ENCODE peak calls at places on chromosome 5, in ten cellular contexts. P, D, R, A, Q, E, M, B, X and T are unnamed samples.

GRCh38 chr5:160508780-160509361 is 87.2 kb downstream of the PTTG1 start:
- DNase-seq in P (peak), D (no peak), R (peak), A (peak), Q (no peak), E (peak), M (peak), B (peak), X (peak), T (no peak)

GRCh38 chr5:50580506-50580905 is 85.9 kb upstream of the PARP8 start:
- DNase-seq in P (no peak), D (no peak), R (no peak), A (no peak), Q (no peak), E (no peak), M (no peak), B (no peak), X (no peak), T (no peak)

GRCh38 chr5:180034564-180034963 is 37.0 kb downstream of the RNF130 start:
- DNase-seq in P (no peak), D (no peak), R (no peak), A (no peak), Q (no peak), E (no peak), M (peak), B (no peak), X (no peak), T (no peak)

GRCh38 chr5:73644385-73644963 is 18.5 kb downstream of the ARHGEF28 start:
- DNase-seq in P (no peak), D (no peak), R (no peak), A (no peak), Q (no peak), E (no peak), M (no peak), B (no peak), X (no peak), T (no peak)

GRCh38 chr5:74409166-74409706 is 231.3 kb downstream of the ENC1 start:
- DNase-seq in P (no peak), D (no peak), R (no peak), A (peak), Q (no peak), E (no peak), M (no peak), B (no peak), X (no peak), T (no peak)

GRCh38 chr5:136211282-136211681 is 18.3 kb upstream of the SMIM32 start:
- DNase-seq in P (no peak), D (no peak), R (no peak), A (no peak), Q (no peak), E (no peak), M (no peak), B (no peak), X (no peak), T (no peak)

GRCh38 chr5:57532513-57533497 is 50.2 kb upstream of the ACTBL2 start:
- DNase-seq in P (no peak), D (no peak), R (no peak), A (no peak), Q (no peak), E (no peak), M (no peak), B (no peak), X (no peak), T (no peak)

GRCh38 chr5:169592937-169593650 is 9.5 kb downstream of the SPDL1 start:
- DNase-seq in P (no peak), D (no peak), R (no peak), A (no peak), Q (no peak), E (no peak), M (no peak), B (no peak), X (no peak), T (no peak)

GRCh38 chr5:103228588-103228987 is 30.0 kb upstream of the MACIR start:
- DNase-seq in P (no peak), D (no peak), R (no peak), A (no peak), Q (no peak), E (no peak), M (no peak), B (no peak), X (no peak), T (no peak)

GRCh38 chr5:137605377-137605776 is 106.3 kb upstream of the SPOCK1 start:
- DNase-seq in P (no peak), D (no peak), R (no peak), A (no peak), Q (no peak), E (no peak), M (no peak), B (no peak), X (no peak), T (no peak)

GRCh38 chr5:142314129-142314528 is 10.7 kb downstream of the SPRY4 start:
- DNase-seq in P (no peak), D (no peak), R (no peak), A (no peak), Q (no peak), E (no peak), M (no peak), B (no peak), X (no peak), T (no peak)

GRCh38 chr5:177509361-177509951 is at the start of gene DOK3:
- DNase-seq in P (peak), D (peak), R (no peak), A (no peak), Q (no peak), E (peak), M (peak), B (no peak), X (no peak), T (no peak)

GRCh38 chr5:177507596-177508216 is 1.9 kb downstream of the DOK3 start:
- DNase-seq in P (no peak), D (peak), R (no peak), A (no peak), Q (no peak), E (no peak), M (peak), B (no peak), X (no peak), T (no peak)

GRCh38 chr5:177508217-177508611 is 1.4 kb downstream of the DOK3 start:
- DNase-seq in P (no peak), D (peak), R (no peak), A (no peak), Q (no peak), E (no peak), M (peak), B (no peak), X (no peak), T (no peak)

GRCh38 chr5:177509991-177510566 is 453 bp upstream of the DOK3 start:
- DNase-seq in P (no peak), D (no peak), R (no peak), A (no peak), Q (no peak), E (no peak), M (peak), B (no peak), X (no peak), T (no peak)

GRCh38 chr5:177508837-177509236 is 789 bp downstream of the DOK3 start:
- DNase-seq in P (no peak), D (no peak), R (no peak), A (no peak), Q (no peak), E (no peak), M (peak), B (no peak), X (no peak), T (no peak)
- TF ChIP-seq POLR2A in P (no peak), D (no peak), R (no peak), A (no peak), Q (no peak), E (no peak), M (no peak), B (no peak), X (no peak), T (no peak)

GRCh38 chr5:159104058-159104651 is 4.4 kb upstream of the EBF1 start:
- DNase-seq in P (no peak), D (peak), R (peak), A (no peak), Q (peak), E (no peak), M (no peak), B (no peak), X (no peak), T (peak)
- H3K4me3 ChIP-seq in P (no peak), D (peak), R (no peak), A (no peak), Q (peak), E (no peak), M (no peak), B (no peak), X (no peak), T (no peak)

GRCh38 chr5:17278931-17279330 is 61.5 kb downstream of the BASP1 start:
- DNase-seq in P (no peak), D (no peak), R (no peak), A (no peak), Q (no peak), E (no peak), M (no peak), B (no peak), X (no peak), T (no peak)

GRCh38 chr5:17276445-17276844 is 59.0 kb downstream of the BASP1 start:
- DNase-seq in P (no peak), D (no peak), R (no peak), A (no peak), Q (no peak), E (no peak), M (no peak), B (no peak), X (no peak), T (no peak)

GRCh38 chr5:17272111-17272510 is 54.7 kb downstream of the BASP1 start:
- DNase-seq in P (no peak), D (no peak), R (no peak), A (no peak), Q (no peak), E (no peak), M (no peak), B (no peak), X (no peak), T (no peak)

GRCh38 chr5:17277907-17278306 is 60.5 kb downstream of the BASP1 start:
- DNase-seq in P (no peak), D (no peak), R (no peak), A (no peak), Q (no peak), E (no peak), M (no peak), B (no peak), X (no peak), T (no peak)

DNA sequence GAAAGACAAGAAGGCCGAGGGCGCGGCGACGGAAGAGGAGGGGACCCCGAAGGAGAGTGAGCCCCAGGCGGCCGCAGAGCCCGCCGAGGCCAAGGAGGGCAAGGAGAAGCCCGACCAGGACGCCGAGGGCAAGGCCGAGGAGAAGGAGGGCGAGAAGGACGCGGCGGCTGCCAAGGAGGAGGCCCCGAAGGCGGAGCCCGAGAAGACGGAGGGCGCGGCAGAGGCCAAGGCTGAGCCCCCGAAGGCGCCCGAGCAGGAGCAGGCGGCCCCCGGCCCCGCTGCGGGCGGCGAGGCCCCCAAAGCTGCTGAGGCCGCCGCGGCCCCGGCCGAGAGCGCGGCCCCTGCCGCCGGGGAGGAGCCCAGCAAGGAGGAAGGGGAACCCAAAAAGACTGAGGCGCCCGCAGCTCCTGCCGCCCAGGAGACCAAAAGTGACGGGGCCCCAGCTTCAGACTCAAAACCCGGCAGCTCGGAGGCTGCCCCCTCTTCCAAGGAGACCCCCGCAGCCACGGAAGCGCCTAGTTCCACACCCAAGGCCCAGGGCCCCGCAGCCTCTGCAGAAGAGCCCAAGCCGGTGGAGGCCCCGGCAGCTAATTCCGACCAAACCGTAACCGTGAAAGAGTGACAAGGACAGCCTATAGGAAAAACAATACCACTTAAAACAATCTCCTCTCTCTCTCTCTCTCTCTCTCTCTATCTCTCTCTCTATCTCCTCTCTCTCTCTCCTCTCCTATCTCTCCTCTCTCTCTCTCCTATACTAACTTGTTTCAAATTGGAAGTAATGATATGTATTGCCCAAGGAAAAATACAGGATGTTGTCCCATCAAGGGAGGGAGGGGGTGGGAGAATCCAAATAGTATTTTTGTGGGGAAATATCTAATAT is 58.1 kb downstream of the BASP1 start:
- DNase-seq in P (no peak), D (no peak), R (no peak), A (no peak), Q (no peak), E (no peak), M (no peak), B (no peak), X (no peak), T (no peak)
- TF ChIP-seq POLR2A in P (no peak), D (no peak), R (no peak), A (no peak), Q (no peak), E (no peak), M (no peak), B (no peak), X (no peak), T (no peak)

DNA sequence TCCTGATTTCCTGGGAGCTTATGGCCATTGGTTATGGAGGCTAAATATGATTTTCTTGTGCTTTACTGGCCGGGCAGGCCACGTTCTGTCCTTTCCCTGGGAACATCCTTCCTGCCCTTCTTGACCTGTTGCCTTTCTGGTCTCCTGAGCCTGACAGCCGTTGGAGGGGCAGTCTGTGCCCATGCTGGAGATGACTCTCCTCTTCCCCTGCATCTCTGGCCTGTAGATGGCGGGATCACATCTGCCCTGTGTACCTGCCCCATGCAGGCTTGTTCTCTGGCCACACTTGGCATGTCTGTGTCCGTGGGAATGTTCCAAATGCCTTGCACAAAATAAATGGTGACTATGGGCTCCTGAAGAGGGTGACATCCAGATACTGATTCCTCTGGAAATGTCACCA is 253.1 kb upstream of the IRX4 start:
- DNase-seq in P (no peak), D (no peak), R (no peak), A (no peak), Q (no peak), E (no peak), M (no peak), B (no peak), X (no peak), T (no peak)
- H3K4me3 ChIP-seq in P (no peak), D (no peak), R (no peak), A (no peak), Q (no peak), E (no peak), M (no peak), B (no peak), X (no peak), T (no peak)

GRCh38 chr5:140642718-140643117 is 3.5 kb downstream of the TMCO6 start:
- DNase-seq in P (no peak), D (no peak), R (no peak), A (no peak), Q (no peak), E (peak), M (no peak), B (no peak), X (no peak), T (peak)

GRCh38 chr5:140637722-140638473 is 1.4 kb upstream of the TMCO6 start:
- DNase-seq in P (no peak), D (no peak), R (no peak), A (no peak), Q (no peak), E (no peak), M (no peak), B (no peak), X (peak), T (no peak)

GRCh38 chr5:140635291-140636257 is 2.6 kb upstream of the CD14 start:
- DNase-seq in P (no peak), D (no peak), R (no peak), A (no peak), Q (no peak), E (no peak), M (no peak), B (no peak), X (peak), T (peak)

GRCh38 chr5:140641716-140642115 is 2.5 kb downstream of the TMCO6 start:
- DNase-seq in P (no peak), D (no peak), R (no peak), A (no peak), Q (no peak), E (no peak), M (no peak), B (no peak), X (no peak), T (peak)

DNA sequence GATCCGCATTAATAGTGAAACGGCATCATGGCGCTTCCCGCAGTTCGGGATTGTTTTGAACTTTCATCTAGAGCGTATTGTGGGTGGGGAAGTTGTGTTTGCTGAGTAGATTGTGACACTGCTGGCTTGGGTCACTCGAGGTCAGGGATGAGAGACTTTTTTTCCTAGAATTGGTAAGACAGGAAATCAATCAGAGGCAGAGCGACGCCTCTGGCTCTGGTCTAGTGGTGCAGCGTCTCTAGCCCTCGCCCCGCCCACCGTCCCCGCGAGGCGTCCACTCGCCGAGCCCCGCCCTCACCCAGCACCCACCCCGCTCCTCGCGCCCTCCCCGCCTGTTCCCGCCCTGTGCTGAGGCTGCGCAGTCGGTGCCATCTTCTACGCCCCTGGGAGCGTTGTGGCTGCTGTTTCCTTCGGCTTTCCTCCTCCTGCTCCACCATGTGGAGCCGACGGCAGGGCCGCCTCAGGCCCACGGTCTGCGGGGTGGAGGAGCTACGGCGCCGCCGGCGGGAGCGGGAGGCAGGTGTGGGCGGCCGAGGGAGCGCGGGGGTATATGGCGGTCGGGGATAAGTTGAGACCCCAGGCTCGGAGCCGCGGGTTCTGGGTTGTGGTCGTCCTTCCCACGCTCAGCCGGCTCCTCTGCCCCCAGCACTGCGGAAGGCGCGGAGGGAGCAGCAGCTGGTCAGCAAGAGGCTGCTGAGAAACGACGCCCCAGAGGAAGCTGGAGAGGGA is at the start of gene TMCO6:
- DNase-seq in P (peak), D (peak), R (peak), A (peak), Q (peak), E (peak), M (peak), B (peak), X (peak), T (peak)
- TF ChIP-seq POLR2A in P (peak), D (peak), R (peak), A (peak), Q (peak), E (peak), M (peak), B (peak), X (peak), T (no peak)